ENCODE peak calls at places on chromosome 22, in six cellular contexts. Y is CD8-positive, alpha-beta memory T cell; W is iPS DF 6.9; S is cardiac muscle cell; M is uterus; E is tibial artery. P is an unnamed sample. For H3K4me1, the result is how much of the 10 kb centered on the place peaks cover.

GRCh38 chr22:36858156-36858555 is 2.6 kb upstream of the NCF4 start:
- DNase-seq in M (no peak), E (no peak), Y (no peak), S (no peak), W (no peak), P (no peak)

GRCh38 chr22:32644252-32645100 is 157.0 kb upstream of the TIMP3 start:
- DNase-seq in E (peak), W (no peak), M (peak), S (no peak), Y (no peak), P (peak)

GRCh38 chr22:19873138-19873959 is 18.7 kb upstream of the GNB1L start:
- DNase-seq in M (peak), E (peak), W (no peak), S (no peak), Y (peak), P (no peak)

GRCh38 chr22:47337161-47337621 is 574.7 kb downstream of the TBC1D22A start:
- DNase-seq in W (no peak), M (no peak), S (no peak), Y (no peak), E (no peak), P (peak)

GRCh38 chr22:43851058-43851978 is 11.0 kb downstream of the SULT4A1 start:
- DNase-seq in W (no peak), S (no peak), M (no peak), Y (no peak), E (no peak), P (no peak)

GRCh38 chr22:21766933-21767462 is 31.4 kb upstream of the YPEL1 start:
- DNase-seq in Y (peak), W (no peak), S (no peak), E (no peak), M (no peak), P (no peak)

GRCh38 chr22:50200333-50201190 is at the start of gene SELENOO:
- DNase-seq in E (peak), W (no peak), M (peak), S (peak), Y (peak), P (peak)

GRCh38 chr22:17214416-17215043 is 4.7 kb downstream of the ADA2 start:
- DNase-seq in S (no peak), Y (no peak), E (no peak), M (no peak), W (no peak), P (no peak)

GRCh38 chr22:43094551-43094950 is 5.4 kb upstream of the TTLL1 start:
- DNase-seq in W (no peak), S (no peak), E (no peak), Y (no peak), M (no peak), P (no peak)

GRCh38 chr22:17540481-17540880 is 22.8 kb upstream of the SLC25A18 start:
- DNase-seq in S (no peak), Y (no peak), M (no peak), W (no peak), E (no peak), P (no peak)

GRCh38 chr22:16961477-16962186 is 46.4 kb downstream of the GAB4 start:
- DNase-seq in E (no peak), S (no peak), Y (no peak), W (no peak), M (no peak), P (peak)

DNA sequence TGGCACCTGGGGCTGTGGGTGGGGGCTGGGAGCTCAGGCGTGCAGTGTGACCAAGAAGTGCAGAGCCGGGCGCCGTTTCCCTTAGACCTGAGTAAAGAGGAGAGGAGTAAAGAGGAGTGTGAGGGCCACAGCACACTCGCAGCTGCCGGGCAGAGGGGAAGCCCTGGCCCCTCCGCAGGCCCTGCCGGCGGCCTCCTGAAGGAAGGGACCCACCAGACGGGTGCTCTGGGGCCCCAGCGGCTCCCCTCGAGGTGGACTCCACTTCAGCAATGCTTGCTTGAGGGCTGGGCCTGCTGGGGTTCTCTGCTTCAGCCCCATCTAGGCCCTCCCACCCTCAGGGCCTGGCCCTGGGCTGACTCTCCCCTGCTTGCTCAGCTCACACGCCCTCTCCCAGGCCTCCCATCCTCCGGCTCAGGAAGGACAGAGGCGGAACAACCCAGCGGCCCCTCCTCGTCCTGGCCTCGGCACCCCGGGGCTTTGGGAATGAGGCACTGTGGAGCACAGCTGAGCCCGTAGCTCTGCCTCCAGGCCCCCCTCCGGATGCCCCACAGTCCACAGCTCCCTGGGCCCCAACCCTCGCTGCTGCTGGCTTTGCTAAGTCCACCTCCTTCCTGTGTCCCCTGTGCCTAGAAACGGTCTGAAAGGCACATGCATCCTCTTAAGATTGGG is 1198.6 kb downstream of the BRD1 start:
- DNase-seq in S (no peak), E (no peak), Y (no peak), M (no peak), W (no peak), P (no peak)
- H3K27ac ChIP-seq in S (no peak), E (no peak), Y (no peak), M (no peak), W (no peak), P (no peak)

DNA sequence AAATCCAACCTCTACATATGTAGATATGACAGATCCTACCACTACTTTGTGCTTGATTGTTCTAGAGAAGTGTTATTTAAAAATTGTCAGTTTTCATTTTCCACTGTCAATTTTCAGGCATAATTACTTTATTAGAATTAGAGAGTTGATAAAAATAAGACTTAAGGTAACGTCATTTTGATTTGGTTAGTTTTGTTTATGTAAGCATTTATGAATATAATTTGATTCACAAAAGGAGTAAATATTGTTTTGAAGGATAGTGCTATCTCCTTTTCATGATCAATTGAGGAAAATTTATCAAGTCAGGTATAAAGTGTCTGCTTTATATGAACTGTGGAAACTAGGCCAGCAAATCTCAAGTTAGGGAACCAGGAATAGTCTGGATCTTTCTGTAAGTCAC is 42.6 kb upstream of the PITPNB start:
- DNase-seq in E (no peak), S (no peak), Y (no peak), M (no peak), W (no peak), P (no peak)
- H3K4me1 ChIP-seq in E (under half), S (under half), Y (under half), M (under half), W (under half), P (under half)

GRCh38 chr22:45229181-45229580 is 11.5 kb downstream of the KIAA0930 start:
- DNase-seq in S (no peak), E (no peak), Y (no peak), W (no peak), M (no peak), P (no peak)

GRCh38 chr22:45228401-45228754 is 12.3 kb downstream of the KIAA0930 start:
- DNase-seq in E (no peak), Y (no peak), M (no peak), S (no peak), W (no peak), P (no peak)

GRCh38 chr22:45225732-45226560 is 14.7 kb downstream of the KIAA0930 start:
- DNase-seq in E (peak), Y (no peak), S (no peak), W (no peak), M (no peak), P (peak)

GRCh38 chr22:45226681-45227186 is 14.0 kb downstream of the KIAA0930 start:
- DNase-seq in E (peak), S (no peak), Y (no peak), M (no peak), W (no peak), P (peak)

GRCh38 chr22:45227645-45228400 is 12.9 kb downstream of the KIAA0930 start:
- DNase-seq in M (no peak), S (no peak), E (peak), W (no peak), Y (no peak), P (no peak)
- H3K27ac ChIP-seq in M (no peak), S (no peak), E (no peak), W (no peak), Y (no peak), P (no peak)

GRCh38 chr22:46097268-46097900 is 52.9 kb upstream of the PPARA start:
- DNase-seq in E (no peak), S (no peak), W (no peak), Y (no peak), M (no peak), P (no peak)
- H3K4me1 ChIP-seq in E (half or more), S (under half), W (under half), Y (under half), M (half or more), P (half or more)

GRCh38 chr22:25747245-25747944 is 5.4 kb downstream of the MYO18B start:
- DNase-seq in W (no peak), E (peak), M (peak), Y (no peak), S (no peak), P (peak)
- H3K27ac ChIP-seq in W (no peak), E (peak), M (no peak), Y (no peak), S (peak), P (peak)

GRCh38 chr22:39150848-39151215 is 1.6 kb downstream of the CBX7 start:
- DNase-seq in E (peak), W (no peak), Y (no peak), S (no peak), M (no peak), P (no peak)
- H3K4me1 ChIP-seq in E (half or more), W (under half), Y (half or more), S (under half), M (under half), P (under half)

DNA sequence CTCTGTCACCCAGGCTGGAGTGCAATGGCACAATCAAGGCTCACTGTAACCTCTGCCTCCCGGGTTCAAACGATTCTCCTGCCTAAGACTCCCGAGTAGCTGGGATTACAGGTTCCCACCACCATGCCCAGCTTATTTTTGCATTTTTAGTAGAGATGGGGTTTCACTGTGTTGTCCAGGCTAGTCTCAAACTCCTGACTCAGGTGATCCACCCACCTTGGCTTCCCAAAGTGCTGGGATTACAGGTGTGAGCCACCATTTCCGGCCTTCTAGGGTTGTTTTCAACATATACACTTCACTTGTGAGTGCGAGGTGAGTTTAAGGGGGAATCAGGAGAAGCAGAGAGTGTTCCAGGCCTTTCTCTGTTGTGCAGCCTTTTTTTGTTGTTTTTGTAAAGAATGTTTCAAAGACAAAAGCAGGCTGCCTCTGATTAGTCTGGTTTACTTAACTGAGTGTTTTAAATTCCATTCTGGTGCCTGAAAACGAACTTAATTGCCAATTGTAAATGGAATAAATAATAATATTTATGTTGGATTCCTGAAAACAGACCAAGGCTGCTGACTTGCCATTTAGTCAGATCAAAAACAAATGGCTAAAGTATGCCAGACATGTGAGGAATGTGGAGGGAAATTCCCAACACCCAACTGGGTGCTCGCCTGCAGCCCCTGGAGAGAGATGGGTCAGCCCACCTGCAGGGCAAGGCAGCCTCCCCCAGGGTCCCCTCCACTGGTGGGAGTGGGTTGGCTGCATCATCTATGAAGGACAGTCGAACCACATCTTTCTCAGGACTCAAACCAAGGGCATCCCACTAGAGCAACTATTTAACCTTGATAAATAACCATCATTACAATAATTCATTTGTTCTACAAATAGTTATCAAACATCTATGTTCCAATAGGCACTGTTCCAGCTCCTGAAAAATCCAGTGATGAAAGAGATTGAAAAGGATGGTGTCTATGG is 4.6 kb upstream of the RANGAP1 start:
- DNase-seq in S (peak), E (no peak), M (no peak), W (no peak), Y (no peak), P (no peak)
- H3K27ac ChIP-seq in S (peak), E (no peak), M (peak), W (no peak), Y (no peak), P (no peak)

GRCh38 chr22:45688606-45689080 is 17.0 kb downstream of the ATXN10 start:
- DNase-seq in M (no peak), S (no peak), E (no peak), Y (no peak), W (no peak), P (no peak)
- H3K4me1 ChIP-seq in M (under half), S (under half), E (under half), Y (under half), W (under half), P (under half)

DNA sequence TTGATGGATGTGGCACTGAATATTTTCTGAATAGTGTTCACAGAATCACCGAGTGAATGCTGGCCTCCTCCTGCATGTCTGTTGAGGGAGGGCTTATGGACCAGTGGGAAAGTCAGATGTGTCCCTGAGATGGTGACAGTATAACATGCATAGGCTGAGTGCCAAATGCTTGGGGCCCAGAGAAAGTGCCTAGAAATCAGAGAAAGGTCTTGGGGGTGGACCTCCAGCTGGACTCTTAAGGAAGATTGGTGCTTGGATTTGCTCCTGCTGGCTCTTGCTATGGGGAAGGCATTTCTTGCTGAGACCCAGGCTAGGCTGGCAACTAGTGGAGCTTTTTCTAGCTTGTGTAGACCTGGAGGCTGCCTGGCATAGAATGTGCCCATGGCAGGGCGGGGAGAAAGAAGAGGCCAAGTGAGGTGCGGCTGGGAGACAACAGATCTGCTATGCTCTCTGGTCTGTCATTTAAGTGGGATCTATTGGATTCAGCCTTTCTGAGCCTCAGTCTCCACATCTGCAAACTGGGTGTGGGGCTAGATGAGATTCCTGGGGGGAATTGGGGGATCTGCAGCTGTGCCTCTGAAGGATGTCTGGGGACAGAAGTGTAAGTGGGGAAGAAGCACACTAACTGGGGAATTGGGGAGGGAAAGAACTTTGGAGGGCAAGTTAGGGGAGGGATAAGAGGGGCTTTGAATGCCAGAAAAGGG is 27.4 kb downstream of the ZNRF3 start:
- DNase-seq in E (no peak), W (no peak), Y (no peak), S (peak), M (no peak), P (no peak)
- H3K27ac ChIP-seq in E (peak), W (no peak), Y (no peak), S (peak), M (peak), P (peak)